ENCODE peak calls at places on chromosomes 1 and 21, in seven cellular contexts. P is IMR-90; I is lower lobe of right lung; T is T-cell; K is activated T-cell treated with anti-CD3 and anti-CD28 coated beads for 1 hour; W is stimulated activated CD8-positive, alpha-beta memory T cell treated with anti-CD3 and anti-CD28 coated beads, Interleukin-4, amount 100 ng/mL, for 4 hours; E is psoas muscle. B is an unnamed sample.

GRCh38 chr1:151199860-151200581 is 1.7 kb downstream of the PIP5K1A start:
- DNase-seq in P (peak), I (no peak), T (no peak), K (no peak), W (no peak), E (no peak), B (peak)

GRCh38 chr1:7554343-7555270 is 216.5 kb upstream of the VAMP3 start:
- DNase-seq in P (no peak), I (no peak), T (no peak), K (no peak), W (no peak), E (peak), B (no peak)

GRCh38 chr1:77825356-77825709 is 45.9 kb downstream of the MIGA1 start:
- DNase-seq in P (peak), I (no peak), T (no peak), K (no peak), W (no peak), E (no peak), B (no peak)

GRCh38 chr1:19648689-19649088 is 4.6 kb downstream of the NBL1 start:
- DNase-seq in P (no peak), I (no peak), T (no peak), K (no peak), W (no peak), E (no peak), B (no peak)

GRCh38 chr1:8416857-8417256 is 98.9 kb downstream of the SLC45A1 start:
- DNase-seq in P (no peak), I (no peak), T (no peak), K (no peak), W (no peak), E (no peak), B (no peak)

GRCh38 chr1:185444651-185445050 is 127.6 kb upstream of the IVNS1ABP start:
- DNase-seq in P (no peak), I (no peak), T (no peak), K (no peak), W (no peak), E (no peak), B (no peak)

GRCh38 chr1:114033219-114033706 is 54.0 kb downstream of the OLFML3 start:
- DNase-seq in P (no peak), I (no peak), T (no peak), K (no peak), W (no peak), E (no peak), B (no peak)

GRCh38 chr1:23134055-23134454 is 34.6 kb downstream of the LUZP1 start:
- DNase-seq in P (no peak), I (no peak), T (no peak), K (no peak), W (no peak), E (no peak), B (no peak)

GRCh38 chr1:116335847-116336246 is 37.2 kb upstream of the ATP1A1 start:
- DNase-seq in P (no peak), I (no peak), T (no peak), K (no peak), W (no peak), E (no peak), B (no peak)

GRCh38 chr1:184691719-184692324 is 62.8 kb downstream of the EDEM3 start:
- DNase-seq in P (peak), I (no peak), T (no peak), K (no peak), W (no peak), E (no peak), B (no peak)

GRCh38 chr21:41358193-41359166 is 3.3 kb upstream of the MX2 start:
- DNase-seq in P (no peak), I (no peak), T (no peak), K (no peak), W (no peak), E (no peak), B (no peak)

GRCh38 chr1:92211166-92211565 is 6.5 kb upstream of the C1orf146 start:
- DNase-seq in P (peak), I (no peak), T (no peak), K (no peak), W (no peak), E (no peak), B (no peak)

GRCh38 chr1:94428441-94428840 is 10.3 kb downstream of the ABCD3 start:
- DNase-seq in P (no peak), I (no peak), T (no peak), K (no peak), W (no peak), E (no peak), B (no peak)

GRCh38 chr1:228039006-228039481 is 32.2 kb downstream of the WNT3A start:
- DNase-seq in P (no peak), I (no peak), T (no peak), K (no peak), W (no peak), E (peak), B (no peak)

GRCh38 chr1:167533851-167534300 is 15.5 kb upstream of the CD247 start:
- DNase-seq in P (peak), I (peak), T (peak), K (peak), W (no peak), E (peak), B (peak)

GRCh38 chr1:45974541-45975269 is 157.7 kb downstream of the PIK3R3 start:
- DNase-seq in P (peak), I (no peak), T (no peak), K (no peak), W (no peak), E (no peak), B (no peak)

GRCh38 chr21:15222711-15223110 is 157.9 kb upstream of the NRIP1 start:
- DNase-seq in P (no peak), I (no peak), T (no peak), K (no peak), W (no peak), E (no peak), B (no peak)

GRCh38 chr21:17688912-17689874 is 76.5 kb upstream of the BTG3 start:
- DNase-seq in P (peak), I (peak), T (peak), K (peak), W (no peak), E (no peak), B (no peak)

GRCh38 chr1:38270241-38270871 is 223.8 kb upstream of the POU3F1 start:
- DNase-seq in P (no peak), I (no peak), T (no peak), K (no peak), W (no peak), E (no peak), B (no peak)

GRCh38 chr1:53316058-53316741 is 11.7 kb downstream of the LRP8 start:
- DNase-seq in P (peak), I (peak), T (no peak), K (no peak), W (no peak), E (peak), B (no peak)

GRCh38 chr1:1089731-1090423 is 15.8 kb upstream of the RNF223 start:
- DNase-seq in P (no peak), I (peak), T (no peak), K (no peak), W (no peak), E (no peak), B (peak)

GRCh38 chr1:162632743-162633326 is 571 bp downstream of the DDR2 start:
- DNase-seq in P (peak), I (no peak), T (no peak), K (no peak), W (no peak), E (no peak), B (no peak)

GRCh38 chr1:201883786-201884185 is 4.9 kb upstream of the SHISA4 start:
- DNase-seq in P (peak), I (no peak), T (no peak), K (no peak), W (no peak), E (peak), B (no peak)

GRCh38 chr1:33818071-33818470 is 45.8 kb upstream of the HMGB4 start:
- DNase-seq in P (no peak), I (no peak), T (no peak), K (no peak), W (no peak), E (no peak), B (no peak)

GRCh38 chr1:38029081-38029681 is 16.6 kb downstream of the UTP11 start:
- DNase-seq in P (no peak), I (no peak), T (no peak), K (no peak), W (no peak), E (peak), B (no peak)

GRCh38 chr1:10903826-10904225 is 107.4 kb upstream of the CASZ1 start:
- DNase-seq in P (no peak), I (no peak), T (no peak), K (no peak), W (no peak), E (peak), B (no peak)

GRCh38 chr21:32189688-32190483 is 89.0 kb downstream of the MIS18A start:
- DNase-seq in P (no peak), I (no peak), T (no peak), K (no peak), W (no peak), E (no peak), B (no peak)

GRCh38 chr1:98661544-98662353 is at the start of gene SNX7:
- DNase-seq in P (peak), I (peak), T (no peak), K (no peak), W (no peak), E (peak), B (peak)

GRCh38 chr1:20069932-20070331 is at the start of gene PLA2G5:
- DNase-seq in P (peak), I (no peak), T (no peak), K (no peak), W (no peak), E (peak), B (peak)

GRCh38 chr1:222950892-222951291 is 136.1 kb downstream of the DISP1 start:
- DNase-seq in P (no peak), I (no peak), T (no peak), K (no peak), W (no peak), E (no peak), B (no peak)

GRCh38 chr1:1053682-1054081 is 20.4 kb downstream of the RNF223 start:
- DNase-seq in P (no peak), I (no peak), T (no peak), K (no peak), W (no peak), E (no peak), B (no peak)

B was measured in tibial artery.